ENCODE peak calls at places on chromosomes 13 and 19, in six cellular contexts. U is MM.1S, E is cardiac muscle cell, O is IMR-90, Y is aorta, J is lower lobe of right lung. Q is an unnamed sample. For H3K9me3, the result is how much of the 10 kb centered on the place peaks cover.

GRCh38 chr19:46728693-46729339 is 11.9 kb upstream of the PRKD2 start:
- DNase-seq in U (peak), E (peak), O (peak), Y (peak), J (peak), Q (peak)

GRCh38 chr19:41795031-41795461 is 1.3 kb upstream of the CEACAM3 start:
- DNase-seq in U (peak), E (peak), O (peak), Y (peak), J (no peak), Q (no peak)

GRCh38 chr19:7907122-7907521 is 3.4 kb downstream of the MAP2K7 start:
- DNase-seq in U (no peak), E (no peak), O (no peak), Y (no peak), J (peak), Q (no peak)

GRCh38 chr19:13091400-13092161 is 11.1 kb downstream of the LYL1 start:
- DNase-seq in U (no peak), E (no peak), O (peak), Y (peak), J (no peak), Q (no peak)

GRCh38 chr13:99811067-99811715 is 160.4 kb downstream of the ZIC5 start:
- DNase-seq in U (no peak), E (no peak), O (no peak), Y (no peak), J (no peak), Q (no peak)

GRCh38 chr13:58953638-58954037 is 1210.1 kb downstream of the DIAPH3 start:
- DNase-seq in U (peak), E (no peak), O (no peak), Y (no peak), J (no peak), Q (no peak)

GRCh38 chr13:31200636-31200970 is 828 bp downstream of the B3GLCT start:
- DNase-seq in U (peak), E (peak), O (no peak), Y (peak), J (peak), Q (peak)

GRCh38 chr19:1264801-1265610 is 4.1 kb upstream of the CIRBP start:
- DNase-seq in U (no peak), E (peak), O (peak), Y (peak), J (peak), Q (peak)

GRCh38 chr13:109770436-109770835 is 15.9 kb downstream of the IRS2 start:
- DNase-seq in U (no peak), E (no peak), O (no peak), Y (no peak), J (no peak), Q (no peak)

GRCh38 chr13:102440259-102440936 is 38.5 kb upstream of the FGF14 start:
- DNase-seq in U (peak), E (no peak), O (no peak), Y (no peak), J (peak), Q (peak)

GRCh38 chr19:10416380-10417257 is 3.7 kb upstream of the PDE4A start:
- DNase-seq in U (peak), E (peak), O (peak), Y (peak), J (peak), Q (peak)

GRCh38 chr13:28031220-28031903 is 42.9 kb upstream of the URAD start:
- DNase-seq in U (no peak), E (no peak), O (no peak), Y (peak), J (peak), Q (no peak)

GRCh38 chr19:45045671-45046353 is 7.0 kb downstream of the CLASRP start:
- DNase-seq in U (peak), E (peak), O (no peak), Y (no peak), J (no peak), Q (no peak)

GRCh38 chr13:97015661-97016350 is 21.5 kb upstream of the OXGR1 start:
- DNase-seq in U (peak), E (no peak), O (no peak), Y (no peak), J (no peak), Q (no peak)

GRCh38 chr13:93254775-93255174 is 28.2 kb downstream of the GPC6 start:
- DNase-seq in U (no peak), E (no peak), O (no peak), Y (no peak), J (no peak), Q (no peak)

GRCh38 chr13:113976711-113977684 is 3.1 kb upstream of the C13orf46 start:
- DNase-seq in U (no peak), E (no peak), O (peak), Y (peak), J (peak), Q (peak)

GRCh38 chr19:47190167-47190727 is 40.8 kb downstream of the BBC3 start:
- DNase-seq in U (no peak), E (peak), O (peak), Y (peak), J (peak), Q (peak)

GRCh38 chr13:37716395-37716794 is 117.8 kb upstream of the POSTN start:
- DNase-seq in U (no peak), E (no peak), O (peak), Y (no peak), J (no peak), Q (no peak)

GRCh38 chr19:6018786-6019185 is 40.8 kb upstream of the RANBP3 start:
- DNase-seq in U (no peak), E (peak), O (no peak), Y (peak), J (peak), Q (peak)

GRCh38 chr19:12833747-12834417 is 497 bp downstream of the RTBDN start:
- DNase-seq in U (peak), E (peak), O (no peak), Y (no peak), J (no peak), Q (no peak)

GRCh38 chr13:108877300-108877699 is 247.9 kb downstream of the MYO16 start:
- DNase-seq in U (no peak), E (peak), O (peak), Y (no peak), J (no peak), Q (no peak)

GRCh38 chr19:49272204-49272603 is 52.8 kb downstream of the SLC6A16 start:
- DNase-seq in U (no peak), E (no peak), O (peak), Y (no peak), J (no peak), Q (no peak)

GRCh38 chr19:21322528-21322927 is 6.7 kb downstream of the ZNF708 start:
- DNase-seq in U (no peak), E (no peak), O (no peak), Y (no peak), J (no peak), Q (no peak)
- H3K27ac ChIP-seq in U (no peak), E (peak), O (no peak), Y (no peak), J (no peak), Q (no peak)

GRCh38 chr19:35162471-35163326 is 8.2 kb downstream of the FXYD5 start:
- DNase-seq in U (no peak), E (no peak), O (no peak), Y (no peak), J (no peak), Q (no peak)

GRCh38 chr19:35166100-35167063 is 11.8 kb downstream of the FXYD5 start:
- DNase-seq in U (no peak), E (no peak), O (no peak), Y (no peak), J (no peak), Q (no peak)

GRCh38 chr19:35164418-35164817 is 9.9 kb downstream of the FXYD5 start:
- DNase-seq in U (no peak), E (no peak), O (no peak), Y (no peak), J (no peak), Q (no peak)

GRCh38 chr19:35167251-35168119 is 12.9 kb downstream of the FXYD5 start:
- DNase-seq in U (no peak), E (no peak), O (no peak), Y (no peak), J (no peak), Q (no peak)

GRCh38 chr19:35165200-35166058 is 10.9 kb downstream of the FXYD5 start:
- DNase-seq in U (no peak), E (no peak), O (no peak), Y (no peak), J (no peak), Q (no peak)
- H3K9me3 ChIP-seq in U (under half), E (under half), O (under half), Y (under half), J (under half), Q (under half)

GRCh38 chr13:98285852-98286594 is 109.0 kb upstream of the RNF113B start:
- DNase-seq in U (no peak), E (no peak), O (no peak), Y (no peak), J (no peak), Q (no peak)
- H3K27ac ChIP-seq in U (no peak), E (no peak), O (no peak), Y (no peak), J (no peak), Q (no peak)

GRCh38 chr19:56347163-56347778 is 32.6 kb upstream of the ZSCAN5A start:
- DNase-seq in U (no peak), E (no peak), O (no peak), Y (no peak), J (no peak), Q (no peak)
- H3K9me3 ChIP-seq in U (under half), E (under half), O (under half), Y (under half), J (under half), Q (under half)

GRCh38 chr19:36041831-36042230 is 9.2 kb upstream of the CLIP3 start:
- DNase-seq in U (no peak), E (peak), O (peak), Y (no peak), J (no peak), Q (no peak)
- H3K27ac ChIP-seq in U (no peak), E (peak), O (peak), Y (no peak), J (peak), Q (no peak)

GRCh38 chr19:50647879-50648615 is 1.2 kb upstream of the C19orf81 start:
- DNase-seq in U (no peak), E (no peak), O (no peak), Y (no peak), J (no peak), Q (no peak)

GRCh38 chr19:50649433-50650391 is at the start of gene C19orf81:
- DNase-seq in U (no peak), E (peak), O (peak), Y (no peak), J (no peak), Q (no peak)

GRCh38 chr19:50646074-50646807 is 3.0 kb upstream of the C19orf81 start:
- DNase-seq in U (no peak), E (no peak), O (peak), Y (no peak), J (no peak), Q (no peak)

GRCh38 chr19:50651174-50651573 is 1.9 kb downstream of the C19orf81 start:
- DNase-seq in U (no peak), E (no peak), O (no peak), Y (no peak), J (no peak), Q (no peak)

DNA sequence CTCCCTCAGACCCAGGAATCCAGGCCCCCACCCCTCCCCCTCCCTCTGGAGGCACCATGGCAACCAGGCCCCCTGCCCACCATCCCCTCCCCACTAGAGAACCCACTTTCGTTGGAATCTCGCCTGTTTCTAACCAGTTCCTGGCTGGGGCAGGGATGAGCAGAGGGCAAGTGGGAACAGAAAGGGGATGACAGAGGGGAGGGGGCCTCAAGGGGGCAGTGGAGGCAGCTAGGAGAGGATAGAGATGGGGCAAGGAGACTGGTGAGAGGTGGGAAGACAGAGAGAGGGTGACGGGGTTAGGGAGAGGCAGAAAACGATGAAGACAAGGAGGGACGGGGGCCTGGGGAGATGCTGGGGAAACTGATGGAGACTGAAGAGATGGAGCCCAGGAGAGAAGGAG is 586 bp upstream of the C19orf81 start:
- DNase-seq in U (no peak), E (no peak), O (no peak), Y (no peak), J (no peak), Q (no peak)
- H3K9me3 ChIP-seq in U (under half), E (under half), O (under half), Y (under half), J (under half), Q (under half)

GRCh38 chr13:49399801-49400472 is 43.9 kb downstream of the CAB39L start:
- DNase-seq in U (no peak), E (no peak), O (no peak), Y (no peak), J (no peak), Q (no peak)
- H3K27ac ChIP-seq in U (no peak), E (peak), O (no peak), Y (no peak), J (peak), Q (no peak)

GRCh38 chr19:57111329-57111644 is 8.5 kb upstream of the USP29 start:
- DNase-seq in U (no peak), E (no peak), O (no peak), Y (no peak), J (no peak), Q (no peak)
- H3K9me3 ChIP-seq in U (under half), E (under half), O (under half), Y (under half), J (half or more), Q (under half)

GRCh38 chr13:44116562-44117315 is 237.0 kb downstream of the LACC1 start:
- DNase-seq in U (no peak), E (peak), O (peak), Y (no peak), J (no peak), Q (no peak)
- H3K27ac ChIP-seq in U (peak), E (peak), O (peak), Y (peak), J (peak), Q (no peak)

DNA sequence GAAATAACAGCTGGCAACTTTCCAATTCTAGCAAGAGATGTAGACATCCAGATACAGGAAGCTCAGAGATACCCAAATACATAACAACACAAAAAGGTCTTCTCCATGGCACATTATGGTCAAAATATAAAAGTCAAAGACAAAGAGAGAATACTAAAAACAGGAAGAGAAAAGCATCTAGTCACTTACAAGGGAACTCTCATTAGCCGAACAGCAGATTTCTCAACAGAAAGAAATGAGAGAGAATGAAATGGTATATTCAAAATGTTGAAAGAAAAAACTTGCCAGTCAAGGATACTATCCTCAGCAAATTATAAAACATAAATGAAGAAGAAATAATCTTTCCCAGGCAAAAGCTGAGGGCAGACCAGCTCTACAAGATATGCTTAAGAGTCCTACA is 12.4 kb downstream of the ZNF780A start:
- DNase-seq in U (no peak), E (no peak), O (no peak), Y (no peak), J (no peak), Q (no peak)
- H3K9me3 ChIP-seq in U (under half), E (under half), O (under half), Y (under half), J (under half), Q (under half)

Q was measured in kidney.